ENCODE peak calls at places on chromosomes 12 and 14, in six cellular contexts. H is GM19239, V is NCI-H1694 treated with DMSO at 0.1 percent for 48 hours, S is uterus, R is NCI-H2029, A is A549. K is an unnamed sample.

GRCh38 chr12:113299619-113300237 is 35.2 kb downstream of the SLC8B1 start:
- DNase-seq in H (no peak), V (no peak), S (peak), R (no peak), A (peak), K (no peak)

GRCh38 chr14:75277796-75278421 is 719 bp upstream of the FOS start:
- DNase-seq in H (peak), V (peak), S (no peak), R (no peak), A (no peak), K (no peak)

GRCh38 chr12:108802666-108803036 is 54.7 kb downstream of the SSH1 start:
- DNase-seq in H (no peak), V (no peak), S (no peak), R (no peak), A (no peak), K (no peak)

GRCh38 chr12:12645485-12645884 is 33.8 kb downstream of the CREBL2 start:
- DNase-seq in H (peak), V (no peak), S (no peak), R (no peak), A (peak), K (no peak)

GRCh38 chr12:26524862-26525465 is 308.0 kb downstream of the ITPR2 start:
- DNase-seq in H (no peak), V (no peak), S (no peak), R (no peak), A (peak), K (no peak)

GRCh38 chr12:6766651-6767300 is 613 bp downstream of the PTMS start:
- DNase-seq in H (peak), V (peak), S (peak), R (peak), A (peak), K (no peak)

GRCh38 chr12:112125250-112125999 is at the start of gene TRAFD1:
- DNase-seq in H (peak), V (peak), S (peak), R (peak), A (peak), K (no peak)

GRCh38 chr12:31277081-31277480 is 48.9 kb downstream of the SINHCAF start:
- DNase-seq in H (no peak), V (no peak), S (no peak), R (no peak), A (no peak), K (no peak)

GRCh38 chr12:48818831-48819590 is 715 bp downstream of the CACNB3 start:
- DNase-seq in H (no peak), V (peak), S (peak), R (no peak), A (no peak), K (no peak)

GRCh38 chr14:104657114-104657524 is 32.3 kb upstream of the INF2 start:
- DNase-seq in H (no peak), V (no peak), S (no peak), R (no peak), A (no peak), K (no peak)

K was measured in glomerular endothelial cell.